ENCODE peak calls at places on chromosomes 13 and 19, in nine cellular contexts. F is CD4-positive, alpha-beta T cell; O is NCI-H1105; H is ovary; Q is NCI-H2081; N is AG09319; J is activated naive CD4-positive, alpha-beta T cell treated with anti-CD3 and anti-CD28 coated beads, Interleukin-2, amount 10 ng/mL, durations not matched to agents 7 days and 5 days; E is HAP-1; A is anterior cingulate cortex. K is an unnamed sample.

GRCh38 chr19:55935206-55935605 is 3.1 kb upstream of the NLRP13 start:
- DNase-seq in N (no peak), Q (no peak), H (no peak), A (no peak), E (no peak), O (no peak), J (no peak), F (no peak), K (no peak)

GRCh38 chr19:43524922-43525835 is 1.8 kb downstream of the ETHE1 start:
- DNase-seq in F (no peak), Q (no peak), H (peak; percentile 52), J (peak; percentile 63), A (no peak), N (no peak), E (peak; percentile 66), O (no peak), K (no peak)

GRCh38 chr19:34350161-34350561 is 14.8 kb upstream of the GPI start:
- DNase-seq in J (peak; percentile 89), H (peak; percentile 3), N (no peak), E (no peak), A (no peak), F (peak; percentile 55), Q (no peak), O (no peak), K (no peak)

GRCh38 chr19:18870531-18871172 is 25.3 kb downstream of the CERS1 start:
- DNase-seq in O (no peak), N (no peak), J (no peak), H (no peak), F (no peak), A (no peak), Q (no peak), E (no peak), K (no peak)

GRCh38 chr13:43237616-43238015 is 214.2 kb downstream of the DNAJC15 start:
- DNase-seq in N (no peak), A (no peak), J (no peak), F (no peak), Q (no peak), O (no peak), H (no peak), E (no peak), K (no peak)

GRCh38 chr19:4174212-4174894 is 8.0 kb downstream of the SIRT6 start:
- DNase-seq in F (no peak), N (no peak), E (no peak), A (no peak), O (no peak), H (no peak), Q (no peak), J (no peak), K (no peak)

GRCh38 chr13:98097749-98098148 is 45.1 kb upstream of the FARP1 start:
- DNase-seq in N (no peak), F (no peak), J (no peak), O (no peak), A (no peak), E (no peak), Q (no peak), H (no peak), K (no peak)

GRCh38 chr19:50833117-50833801 is at the start of gene KLK15:
- DNase-seq in O (no peak), A (no peak), N (no peak), H (no peak), E (no peak), Q (no peak), J (no peak), F (no peak), K (no peak)

GRCh38 chr13:112943309-112944125 is 25.5 kb upstream of the MCF2L start:
- DNase-seq in A (no peak), H (peak; percentile 60), Q (peak; percentile 54), E (peak; percentile 57), O (peak; percentile 59), F (no peak), N (no peak), J (peak; percentile 54), K (no peak)

GRCh38 chr13:92270990-92271389 is 872.6 kb downstream of the GPC5 start:
- DNase-seq in O (no peak), F (no peak), Q (no peak), N (no peak), E (no peak), J (no peak), A (no peak), H (no peak), K (no peak)

GRCh38 chr19:14496849-14497346 is 971 bp upstream of the GIPC1 start:
- DNase-seq in J (no peak), F (no peak), Q (no peak), A (no peak), O (no peak), N (no peak), E (no peak), H (no peak), K (no peak)

GRCh38 chr19:17303940-17304267 is 679 bp upstream of the ABHD8 start:
- DNase-seq in J (no peak), E (no peak), Q (no peak), O (no peak), H (no peak), N (no peak), A (no peak), F (no peak), K (no peak)

GRCh38 chr13:71460179-71460578 is 406.8 kb downstream of the DACH1 start:
- DNase-seq in A (no peak), J (no peak), H (no peak), F (no peak), Q (no peak), E (no peak), N (no peak), O (no peak), K (no peak)

GRCh38 chr19:10238172-10238783 is 7.1 kb upstream of the S1PR2 start:
- DNase-seq in H (peak; percentile 54), O (no peak), Q (peak; percentile 94), J (no peak), A (no peak), F (no peak), N (no peak), E (no peak), K (no peak)

GRCh38 chr13:43072394-43072793 is 49.0 kb downstream of the DNAJC15 start:
- DNase-seq in F (no peak), N (no peak), Q (no peak), E (no peak), O (no peak), H (no peak), A (no peak), J (no peak), K (no peak)

GRCh38 chr13:24251525-24251924 is 57.9 kb upstream of the C1QTNF9 start:
- DNase-seq in N (no peak), O (no peak), J (peak; percentile 93), H (no peak), A (no peak), E (no peak), F (peak; percentile 77), Q (no peak), K (no peak)

GRCh38 chr13:111036665-111037064 is 78.4 kb upstream of the ARHGEF7 start:
- DNase-seq in F (no peak), Q (no peak), O (no peak), N (no peak), J (no peak), A (no peak), H (no peak), E (no peak), K (no peak)

GRCh38 chr19:2282062-2282861 is at the start of gene PEAK3:
- DNase-seq in E (no peak), J (peak; percentile 70), Q (no peak), O (no peak), A (no peak), H (peak; percentile 73), N (no peak), F (no peak), K (no peak)

GRCh38 chr13:101416181-101417042 is at the start of gene NALCN:
- DNase-seq in E (no peak), Q (peak; percentile 61), N (no peak), O (peak; percentile 16), F (no peak), A (peak; percentile 27), J (no peak), H (peak; percentile 65), K (peak; percentile 49)

GRCh38 chr13:71754407-71754974 is 112.5 kb downstream of the DACH1 start:
- DNase-seq in A (no peak), H (no peak), N (no peak), O (no peak), Q (no peak), F (no peak), E (no peak), J (no peak), K (no peak)

GRCh38 chr19:35264281-35265125 is 4.3 kb upstream of the USF2 start:
- DNase-seq in J (peak; percentile 16), N (no peak), E (no peak), A (no peak), O (no peak), Q (no peak), H (peak; percentile 38), F (no peak), K (no peak)

GRCh38 chr19:40650749-40651305 is 39.6 kb downstream of the NUMBL start:
- DNase-seq in F (no peak), O (no peak), E (no peak), A (no peak), J (no peak), H (no peak), Q (no peak), N (peak; percentile 88), K (no peak)

GRCh38 chr13:28531195-28531955 is 36.4 kb upstream of the FLT1 start:
- DNase-seq in N (no peak), Q (no peak), H (peak; percentile 34), J (no peak), E (peak; percentile 26), A (no peak), F (no peak), O (no peak), K (no peak)

GRCh38 chr19:32976223-32976805 is 4.3 kb downstream of the FAAP24 start:
- DNase-seq in F (peak; percentile 60), N (peak; percentile 25), Q (peak; percentile 51), H (peak; percentile 81), A (peak; percentile 13), E (peak; percentile 45), O (peak; percentile 44), J (peak; percentile 87), K (peak; percentile 64)

GRCh38 chr19:44142014-44142523 is 715 bp downstream of the ZNF234 start:
- DNase-seq in H (no peak), N (no peak), J (peak; percentile 22), Q (peak; percentile 14), O (no peak), E (no peak), F (no peak), A (no peak), K (no peak)

GRCh38 chr19:39827216-39827615 is 6.7 kb downstream of the DYRK1B start:
- DNase-seq in F (no peak), E (no peak), N (no peak), J (no peak), Q (no peak), O (no peak), H (no peak), A (no peak), K (no peak)

GRCh38 chr19:5686647-5687359 is 3.3 kb upstream of the RPL36 start:
- DNase-seq in O (peak; percentile 75), E (peak; percentile 87), A (peak; percentile 81), H (peak; percentile 99), J (peak; percentile 99), Q (peak; percentile 81), N (peak; percentile 79), F (peak; percentile 96), K (peak; percentile 69)

GRCh38 chr13:52399037-52399436 is 6.9 kb downstream of the THSD1 start:
- DNase-seq in J (no peak), F (no peak), E (no peak), N (no peak), A (no peak), O (no peak), H (no peak), Q (no peak), K (no peak)

GRCh38 chr13:46749951-46750350 is 47.0 kb downstream of the ESD start:
- DNase-seq in H (no peak), Q (no peak), E (no peak), N (no peak), O (no peak), A (no peak), F (no peak), J (no peak), K (no peak)

GRCh38 chr19:35637165-35637564 is 4.4 kb upstream of the ETV2 start:
- DNase-seq in E (no peak), F (no peak), A (no peak), O (no peak), H (no peak), Q (no peak), J (no peak), N (no peak), K (no peak)

GRCh38 chr13:38824342-38824741 is 137.5 kb downstream of the FREM2 start:
- DNase-seq in H (no peak), J (no peak), E (no peak), N (no peak), A (no peak), Q (no peak), F (no peak), O (no peak), K (no peak)

K was measured in hippocampal formation.